ENCODE peak calls at places on chromosomes 4 and X, in eight cellular contexts. F, N, A, D, J, G, I and E are unnamed samples.

GRCh38 chr4:93132631-93133030 is 695.9 kb upstream of the ATOH1 start:
- DNase-seq in F (no peak), N (no peak), A (no peak), D (no peak), J (no peak), G (no peak), I (no peak), E (no peak)

GRCh38 chrX:45479835-45480422 is 279.3 kb upstream of the DIPK2B start:
- DNase-seq in F (no peak), N (no peak), A (no peak), D (peak), J (no peak), G (peak), I (no peak), E (no peak)

GRCh38 chr4:77650787-77651186 is 45.2 kb downstream of the CXCL13 start:
- DNase-seq in F (no peak), N (no peak), A (no peak), D (no peak), J (no peak), G (no peak), I (no peak), E (no peak)

GRCh38 chr4:71570492-71570891 is 213.4 kb downstream of the GC start:
- DNase-seq in F (no peak), N (no peak), A (no peak), D (no peak), J (no peak), G (no peak), I (no peak), E (no peak)

GRCh38 chr4:173752610-173753009 is 222.6 kb upstream of the HAND2 start:
- DNase-seq in F (no peak), N (peak), A (no peak), D (peak), J (no peak), G (peak), I (peak), E (no peak)

GRCh38 chrX:68252664-68253063 is 180.6 kb downstream of the OPHN1 start:
- DNase-seq in F (no peak), N (no peak), A (no peak), D (no peak), J (no peak), G (no peak), I (no peak), E (no peak)

GRCh38 chr4:168604496-168605373 is 107.9 kb downstream of the PALLD start:
- DNase-seq in F (no peak), N (no peak), A (no peak), D (peak), J (peak), G (peak), I (no peak), E (no peak)

GRCh38 chr4:78529569-78530209 is 21.9 kb upstream of the ANXA3 start:
- DNase-seq in F (no peak), N (no peak), A (no peak), D (peak), J (no peak), G (no peak), I (no peak), E (no peak)

GRCh38 chr4:37748546-37748945 is 62.4 kb upstream of the RELL1 start:
- DNase-seq in F (no peak), N (no peak), A (no peak), D (no peak), J (no peak), G (no peak), I (no peak), E (no peak)

GRCh38 chrX:7514871-7515599 is 327.9 kb upstream of the VCX start:
- DNase-seq in F (no peak), N (no peak), A (no peak), D (peak), J (no peak), G (no peak), I (no peak), E (no peak)